ENCODE peak calls at places on chromosomes 13 and 19, in four cellular contexts. R, W, D and V are unnamed samples.

GRCh38 chr13:109955598-109955997 is 169.2 kb upstream of the IRS2 start:
- DNase-seq in R (no peak), W (no peak), D (no peak), V (no peak)

GRCh38 chr19:50933640-50934039 is 19.2 kb downstream of the KLK5 start:
- DNase-seq in R (no peak), W (no peak), D (no peak), V (no peak)

GRCh38 chr13:23147827-23148226 is 33.0 kb upstream of the SGCG start:
- DNase-seq in R (no peak), W (no peak), D (no peak), V (no peak)

GRCh38 chr13:48403151-48403631 is 9.7 kb downstream of the LPAR6 start:
- DNase-seq in R (no peak), W (no peak), D (no peak), V (no peak)

GRCh38 chr13:38405216-38405615 is 55.6 kb downstream of the UFM1 start:
- DNase-seq in R (no peak), W (no peak), D (no peak), V (no peak)

GRCh38 chr13:63198076-63198475 is 1782.4 kb upstream of the PCDH20 start:
- DNase-seq in R (no peak), W (no peak), D (no peak), V (no peak)

GRCh38 chr13:83449666-83450395 is 432.4 kb downstream of the SLITRK1 start:
- DNase-seq in R (no peak), W (no peak), D (no peak), V (no peak)

GRCh38 chr19:50890422-50891252 is 17.4 kb downstream of the KLK2 start:
- DNase-seq in R (no peak), W (no peak), D (no peak), V (no peak)

GRCh38 chr13:100176781-100177389 is 88.0 kb downstream of the PCCA start:
- DNase-seq in R (no peak), W (no peak), D (peak), V (no peak)

GRCh38 chr19:50719119-50719435 is 525 bp downstream of the SHANK1 start:
- DNase-seq in R (no peak), W (no peak), D (no peak), V (no peak)

GRCh38 chr13:21673592-21674270 is 2.9 kb downstream of the FGF9 start:
- DNase-seq in R (no peak), W (peak), D (no peak), V (peak)

GRCh38 chr13:90618133-90618532 is 729.4 kb upstream of the MIR17HG start:
- DNase-seq in R (no peak), W (no peak), D (no peak), V (no peak)

GRCh38 chr13:31442605-31443004 is 242.8 kb downstream of the B3GLCT start:
- DNase-seq in R (no peak), W (no peak), D (no peak), V (no peak)

GRCh38 chr19:44643605-44644390 is at the start of gene PVR:
- DNase-seq in R (peak), W (peak), D (no peak), V (peak)

GRCh38 chr13:48983331-48983730 is 7.6 kb downstream of the FNDC3A start:
- DNase-seq in R (no peak), W (no peak), D (no peak), V (no peak)

GRCh38 chr19:34217952-34218817 is 36.2 kb upstream of the GARRE1 start:
- DNase-seq in R (peak), W (no peak), D (peak), V (no peak)

GRCh38 chr19:6765738-6766356 is 1.4 kb downstream of the SH2D3A start:
- DNase-seq in R (peak), W (no peak), D (no peak), V (no peak)

GRCh38 chr13:25276748-25277147 is 10.5 kb downstream of the MTMR6 start:
- DNase-seq in R (no peak), W (no peak), D (no peak), V (no peak)

GRCh38 chr13:97185291-97185690 is 36.8 kb upstream of the MBNL2 start:
- DNase-seq in R (no peak), W (no peak), D (no peak), V (no peak)

GRCh38 chr19:31355330-31356289 is 6.4 kb upstream of the TSHZ3 start:
- DNase-seq in R (no peak), W (no peak), D (no peak), V (no peak)

GRCh38 chr19:31354316-31354715 is 5.1 kb upstream of the TSHZ3 start:
- DNase-seq in R (no peak), W (no peak), D (no peak), V (no peak)

GRCh38 chr19:31354919-31355318 is 5.7 kb upstream of the TSHZ3 start:
- DNase-seq in R (no peak), W (peak), D (no peak), V (no peak)

GRCh38 chr19:31357315-31357673 is 8.1 kb upstream of the TSHZ3 start:
- DNase-seq in R (no peak), W (no peak), D (no peak), V (no peak)

DNA sequence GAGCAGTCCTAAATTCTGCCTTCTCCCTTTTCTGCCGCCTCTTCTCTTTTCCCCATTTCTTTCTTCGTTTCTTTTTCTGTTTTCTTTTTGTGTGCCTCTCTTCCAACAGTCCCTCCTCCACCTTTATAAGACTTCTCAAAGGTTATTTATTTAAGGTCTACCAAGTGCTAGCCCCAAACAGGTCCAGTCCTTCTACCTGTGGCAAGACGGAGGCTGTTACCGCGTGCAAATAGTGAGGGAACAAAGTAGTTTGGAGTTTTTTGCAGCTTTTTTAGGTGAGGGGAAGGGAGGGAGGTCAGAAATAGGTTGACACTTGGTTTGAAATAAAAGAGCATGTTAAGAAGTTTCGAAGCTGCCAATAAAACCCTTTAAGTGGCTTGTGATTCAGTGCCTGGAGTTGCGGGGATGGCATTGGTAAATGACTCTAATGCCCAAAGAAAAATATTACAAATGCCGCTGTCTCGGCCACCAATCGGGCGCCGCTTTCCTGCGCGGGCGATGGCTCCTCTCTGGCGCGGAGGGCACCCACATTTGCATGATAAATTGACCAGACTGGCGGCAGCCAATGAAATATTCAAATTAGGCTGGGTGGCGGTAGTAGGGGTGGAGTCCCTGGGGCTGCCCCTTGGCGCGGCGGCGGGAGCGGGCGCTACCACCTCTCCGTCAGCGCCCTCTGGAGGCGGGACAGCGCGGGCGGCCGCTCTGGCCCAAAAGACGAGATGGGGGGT is 7.5 kb upstream of the TSHZ3 start:
- DNase-seq in R (no peak), W (peak), D (no peak), V (no peak)
- TF ChIP-seq CTCF in R (peak), W (peak), D (no peak), V (no peak)

DNA sequence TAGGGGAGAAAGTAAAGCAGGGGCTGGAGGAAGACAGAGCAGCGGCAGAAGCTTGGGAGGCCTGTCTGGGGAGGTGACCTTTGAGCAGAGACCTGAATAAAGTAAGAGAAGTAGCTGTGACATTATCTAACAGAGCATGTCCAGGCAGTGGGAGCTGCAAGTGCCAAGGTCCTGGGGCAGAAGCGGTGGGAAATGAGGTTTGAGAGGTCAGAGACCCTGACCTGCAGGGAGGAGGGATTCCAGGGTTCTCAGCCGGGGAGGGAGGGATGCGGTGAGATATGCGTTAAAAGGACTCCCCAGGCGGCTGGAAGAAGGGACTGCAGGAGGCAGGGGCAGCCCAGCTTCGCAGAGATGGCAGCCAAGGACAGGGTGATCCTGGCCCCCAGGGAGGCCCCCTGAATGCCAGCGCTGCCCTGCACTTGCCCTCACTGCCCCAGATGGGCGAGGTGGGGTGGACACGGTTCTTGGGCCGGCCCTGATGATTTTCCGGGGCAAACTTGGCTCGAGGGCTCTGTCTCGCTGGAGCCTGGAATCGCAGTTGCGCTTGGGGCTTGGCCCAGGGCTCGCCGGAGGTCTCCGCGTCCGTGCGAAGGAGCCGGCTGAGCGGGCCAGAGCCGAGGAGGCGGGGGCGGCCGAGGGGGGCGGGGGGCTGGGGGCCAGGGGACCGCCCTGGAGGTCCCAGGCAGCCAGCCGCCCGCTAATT is 3.2 kb downstream of the CRLF1 start:
- DNase-seq in R (no peak), W (peak), D (no peak), V (no peak)
- TF ChIP-seq CTCF in R (no peak), W (no peak), D (no peak), V (no peak)

GRCh38 chr19:10471909-10472308 is 31.2 kb downstream of the KEAP1 start:
- DNase-seq in R (no peak), W (no peak), D (no peak), V (no peak)
- TF ChIP-seq CTCF in R (peak), W (no peak), D (peak), V (peak)

DNA sequence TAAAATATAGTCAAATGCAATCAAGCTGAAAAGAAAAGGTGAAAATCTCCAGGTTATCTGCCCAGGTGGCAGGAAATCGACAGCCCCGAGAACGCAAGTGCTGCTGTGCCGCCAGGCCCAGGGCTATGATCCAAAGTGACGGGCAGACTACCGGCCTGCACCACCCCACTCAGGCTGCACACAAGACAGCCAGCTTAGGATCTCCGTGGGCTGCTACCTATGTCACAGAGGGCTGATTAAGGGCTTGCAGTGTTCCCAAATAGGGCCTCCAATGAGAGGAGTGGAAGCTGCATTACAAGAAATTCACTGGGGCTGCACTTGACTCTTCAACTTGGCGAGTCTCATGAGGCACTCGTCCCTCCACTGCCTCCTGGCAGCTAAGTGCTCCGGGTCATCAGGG is 121.8 kb downstream of the CRYL1 start:
- DNase-seq in R (no peak), W (no peak), D (no peak), V (no peak)
- TF ChIP-seq CTCF in R (no peak), W (no peak), D (no peak), V (no peak)

DNA sequence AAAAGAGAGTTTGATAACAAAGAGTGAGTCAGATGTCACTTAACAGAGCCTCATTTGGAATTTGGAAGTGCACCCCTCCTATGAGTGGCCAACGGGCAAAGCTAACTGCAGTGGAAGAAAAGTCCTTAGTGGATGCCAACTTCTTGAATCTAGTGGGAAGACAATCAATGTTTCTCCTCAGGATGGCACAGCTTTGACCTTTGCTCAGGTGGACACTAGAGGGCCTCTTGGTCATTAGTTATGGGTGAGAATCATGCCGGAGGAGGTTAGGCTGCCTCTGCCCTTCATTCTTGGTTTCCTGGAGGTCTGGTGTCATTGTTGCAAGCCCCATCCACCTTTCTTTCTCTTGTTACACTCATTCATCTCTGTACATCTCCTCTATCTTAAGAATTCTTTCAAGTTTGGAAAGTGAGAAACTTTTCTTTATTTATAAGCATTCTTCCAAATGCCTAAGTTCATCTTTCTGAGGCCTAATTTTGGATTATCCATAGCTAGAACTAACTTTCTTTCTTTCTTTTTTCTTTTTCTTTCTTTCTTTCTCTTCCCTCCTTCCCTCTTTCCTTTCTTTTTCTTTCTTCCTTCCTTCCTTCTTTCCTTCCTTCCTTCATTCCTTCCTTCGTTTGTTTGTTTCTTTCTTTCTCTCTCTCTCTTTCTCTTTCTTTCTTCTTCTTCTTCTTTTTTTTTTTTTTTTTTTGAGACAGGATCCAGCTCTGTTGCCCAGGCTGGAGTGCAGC is 327.2 kb upstream of the TSHZ3 start:
- DNase-seq in R (no peak), W (peak), D (no peak), V (no peak)
- TF ChIP-seq CTCF in R (no peak), W (peak), D (no peak), V (peak)

GRCh38 chr13:51324714-51325440 is 14.6 kb upstream of the SERPINE3 start:
- DNase-seq in R (no peak), W (no peak), D (no peak), V (no peak)
- TF ChIP-seq CTCF in R (no peak), W (no peak), D (no peak), V (no peak)

GRCh38 chr13:69585656-69586055 is 522.0 kb upstream of the ATXN8OS start:
- DNase-seq in R (no peak), W (no peak), D (no peak), V (no peak)

GRCh38 chr13:69595181-69595580 is 512.4 kb upstream of the ATXN8OS start:
- DNase-seq in R (no peak), W (no peak), D (no peak), V (no peak)

GRCh38 chr13:69591437-69591836 is 516.2 kb upstream of the ATXN8OS start:
- DNase-seq in R (no peak), W (no peak), D (no peak), V (no peak)

DNA sequence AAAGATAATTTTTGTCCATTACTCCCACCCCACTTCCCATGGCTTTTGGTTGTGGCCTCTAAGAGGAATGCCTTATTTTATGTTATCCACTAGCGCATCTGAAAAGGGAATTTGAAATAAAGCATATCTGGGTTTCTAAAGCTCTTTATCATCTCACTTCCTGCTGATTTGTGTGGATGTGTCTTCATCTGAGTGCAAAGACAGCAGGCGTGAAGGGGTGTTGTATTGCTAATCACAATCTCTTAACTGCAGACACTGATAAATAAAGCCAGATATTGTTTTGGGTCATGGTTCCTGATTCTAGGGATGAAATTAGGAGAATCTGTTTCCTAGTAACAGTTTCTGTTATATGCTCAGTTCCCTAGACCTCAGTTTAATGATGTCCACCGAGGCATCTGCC is 518.1 kb upstream of the ATXN8OS start:
- DNase-seq in R (no peak), W (no peak), D (no peak), V (no peak)
- TF ChIP-seq CTCF in R (no peak), W (no peak), D (no peak), V (no peak)